ENCODE peak calls at places on chromosomes 4 and X, in six cellular contexts. One of them, this sample, is unnamed.

GRCh38 chr4:173025131-173025530 is 143.5 kb upstream of the GALNT7 start:
- DNase-seq in SK-N-SH: peak; percentile 60
- DNase-seq in PC-3: peak; percentile 79
- DNase-seq in GM23248: peak; percentile 77
- DNase-seq in GM23338: peak; percentile 91
- DNase-seq in neural progenitor cell: peak; percentile 82
- DNase-seq in this sample: peak; percentile 84

GRCh38 chr4:77922158-77923094 is 59.8 kb downstream of the MRPL1 start:
- DNase-seq in GM23338: no peak
- DNase-seq in SK-N-SH: no peak
- DNase-seq in PC-3: peak; percentile 56
- DNase-seq in GM23248: peak; percentile 77
- DNase-seq in neural progenitor cell: no peak
- DNase-seq in this sample: no peak

GRCh38 chrX:106874075-106874474 is 29.1 kb downstream of the RIPPLY1 start:
- DNase-seq in GM23248: peak; percentile 50
- DNase-seq in neural progenitor cell: peak; percentile 12
- DNase-seq in PC-3: peak; percentile 70
- DNase-seq in SK-N-SH: peak; percentile 10
- DNase-seq in GM23338: peak; percentile 38
- DNase-seq in this sample: peak; percentile 44

GRCh38 chr4:81472249-81473085 is 760 bp upstream of the RASGEF1B start:
- DNase-seq in PC-3: no peak
- DNase-seq in neural progenitor cell: peak; percentile 60
- DNase-seq in GM23338: peak; percentile 60
- DNase-seq in GM23248: peak; percentile 53
- DNase-seq in SK-N-SH: peak; percentile 23
- DNase-seq in this sample: peak; percentile 69

GRCh38 chrX:2710041-2710471 is 19.0 kb downstream of the CD99 start:
- DNase-seq in neural progenitor cell: no peak
- DNase-seq in GM23248: peak; percentile 95
- DNase-seq in GM23338: no peak
- DNase-seq in PC-3: peak; percentile 76
- DNase-seq in SK-N-SH: no peak
- DNase-seq in this sample: peak; percentile 71

GRCh38 chr4:82851902-82852750 is 38.8 kb downstream of the SEC31A start:
- DNase-seq in SK-N-SH: peak; percentile 7
- DNase-seq in GM23248: peak; percentile 61
- DNase-seq in neural progenitor cell: peak; percentile 54
- DNase-seq in GM23338: peak; percentile 77
- DNase-seq in PC-3: peak; percentile 60
- DNase-seq in this sample: peak; percentile 28

GRCh38 chr4:165631208-165631894 is 241.7 kb upstream of the TLL1 start:
- DNase-seq in neural progenitor cell: no peak
- DNase-seq in GM23338: no peak
- DNase-seq in PC-3: no peak
- DNase-seq in SK-N-SH: no peak
- DNase-seq in GM23248: peak; percentile 4
- DNase-seq in this sample: no peak

GRCh38 chr4:15162465-15163283 is 160.4 kb downstream of the CPEB2 start:
- DNase-seq in GM23338: peak; percentile 8
- DNase-seq in GM23248: peak; percentile 64
- DNase-seq in neural progenitor cell: no peak
- DNase-seq in SK-N-SH: peak; percentile 49
- DNase-seq in PC-3: peak; percentile 36
- DNase-seq in this sample: peak; percentile 41

GRCh38 chrX:54529166-54529558 is 857 bp upstream of the GNL3L start:
- DNase-seq in neural progenitor cell: no peak
- DNase-seq in SK-N-SH: no peak
- DNase-seq in PC-3: no peak
- DNase-seq in GM23248: no peak
- DNase-seq in GM23338: no peak
- DNase-seq in this sample: no peak

GRCh38 chrX:69234624-69235023 is 69.4 kb upstream of the PJA1 start:
- DNase-seq in neural progenitor cell: no peak
- DNase-seq in PC-3: no peak
- DNase-seq in GM23248: no peak
- DNase-seq in GM23338: no peak
- DNase-seq in SK-N-SH: no peak
- DNase-seq in this sample: no peak

GRCh38 chr4:40984051-40984450 is 230.3 kb downstream of the APBB2 start:
- DNase-seq in GM23338: no peak
- DNase-seq in SK-N-SH: no peak
- DNase-seq in GM23248: no peak
- DNase-seq in neural progenitor cell: no peak
- DNase-seq in PC-3: no peak
- DNase-seq in this sample: no peak

GRCh38 chr4:106898621-106899230 is 137.4 kb downstream of the DKK2 start:
- DNase-seq in GM23338: peak; percentile 85
- DNase-seq in SK-N-SH: peak; percentile 33
- DNase-seq in GM23248: peak; percentile 84
- DNase-seq in neural progenitor cell: peak; percentile 82
- DNase-seq in PC-3: peak; percentile 68
- DNase-seq in this sample: peak; percentile 84

GRCh38 chr4:170026253-170026991 is at the start of gene MFAP3L:
- DNase-seq in PC-3: peak; percentile 77
- DNase-seq in GM23338: peak; percentile 91
- DNase-seq in neural progenitor cell: peak; percentile 97
- DNase-seq in SK-N-SH: peak; percentile 98
- DNase-seq in GM23248: peak; percentile 97
- DNase-seq in this sample: peak; percentile 96

GRCh38 chrX:10077425-10078188 is 79.2 kb upstream of the CLCN4 start:
- DNase-seq in GM23338: no peak
- DNase-seq in GM23248: peak; percentile 71
- DNase-seq in SK-N-SH: no peak
- DNase-seq in PC-3: peak; percentile 82
- DNase-seq in neural progenitor cell: no peak
- DNase-seq in this sample: no peak

GRCh38 chr4:174873931-174874330 is 44.2 kb upstream of the ADAM29 start:
- DNase-seq in GM23248: peak; percentile 18
- DNase-seq in GM23338: peak; percentile 71
- DNase-seq in SK-N-SH: peak; percentile 28
- DNase-seq in PC-3: peak; percentile 63
- DNase-seq in neural progenitor cell: peak; percentile 41
- DNase-seq in this sample: no peak

GRCh38 chr4:8334786-8335460 is 65.4 kb downstream of the HTRA3 start:
- DNase-seq in GM23338: no peak
- DNase-seq in SK-N-SH: no peak
- DNase-seq in GM23248: no peak
- DNase-seq in PC-3: no peak
- DNase-seq in neural progenitor cell: no peak
- DNase-seq in this sample: peak; percentile 49

GRCh38 chrX:129957241-129958099 is 25.0 kb upstream of the BCORL1 start:
- DNase-seq in GM23248: peak; percentile 66
- DNase-seq in neural progenitor cell: peak; percentile 79
- DNase-seq in GM23338: peak; percentile 87
- DNase-seq in SK-N-SH: peak; percentile 84
- DNase-seq in PC-3: peak; percentile 11
- DNase-seq in this sample: peak; percentile 68

GRCh38 chr4:129641179-129641578 is 545.2 kb downstream of the C4orf33 start:
- DNase-seq in GM23338: peak; percentile 85
- DNase-seq in PC-3: peak; percentile 67
- DNase-seq in SK-N-SH: peak; percentile 13
- DNase-seq in neural progenitor cell: peak; percentile 51
- DNase-seq in GM23248: peak; percentile 51
- DNase-seq in this sample: peak; percentile 68

GRCh38 chr4:53459548-53459947 is 82.1 kb downstream of the FIP1L1 start:
- DNase-seq in PC-3: peak; percentile 64
- DNase-seq in neural progenitor cell: no peak
- DNase-seq in SK-N-SH: no peak
- DNase-seq in GM23248: peak; percentile 65
- DNase-seq in GM23338: no peak
- DNase-seq in this sample: peak; percentile 40

GRCh38 chr4:2390146-2390545 is 28.3 kb downstream of the ZFYVE28 start:
- DNase-seq in PC-3: no peak
- DNase-seq in neural progenitor cell: no peak
- DNase-seq in GM23248: no peak
- DNase-seq in SK-N-SH: no peak
- DNase-seq in GM23338: no peak
- DNase-seq in this sample: no peak

GRCh38 chr4:40193018-40193571 is 3.7 kb upstream of the RHOH start:
- DNase-seq in SK-N-SH: no peak
- DNase-seq in GM23248: no peak
- DNase-seq in PC-3: no peak
- DNase-seq in GM23338: no peak
- DNase-seq in neural progenitor cell: no peak
- DNase-seq in this sample: peak; percentile 32

GRCh38 chrX:154019061-154019621 is 561 bp downstream of the IRAK1 start:
- DNase-seq in neural progenitor cell: peak; percentile 23
- DNase-seq in GM23248: peak; percentile 48
- DNase-seq in SK-N-SH: peak; percentile 66
- DNase-seq in GM23338: peak; percentile 33
- DNase-seq in PC-3: no peak
- DNase-seq in this sample: no peak

GRCh38 chr4:2343476-2343875 is 75.0 kb downstream of the ZFYVE28 start:
- DNase-seq in neural progenitor cell: no peak
- DNase-seq in SK-N-SH: no peak
- DNase-seq in GM23248: no peak
- DNase-seq in PC-3: no peak
- DNase-seq in GM23338: no peak
- DNase-seq in this sample: no peak

GRCh38 chr4:153393397-153393796 is 48.9 kb downstream of the MND1 start:
- DNase-seq in GM23248: peak; percentile 83
- DNase-seq in PC-3: peak; percentile 19
- DNase-seq in GM23338: no peak
- DNase-seq in SK-N-SH: no peak
- DNase-seq in neural progenitor cell: no peak
- DNase-seq in this sample: peak; percentile 25

GRCh38 chrX:51975811-51976210 is 82.4 kb downstream of the MAGED1 start:
- DNase-seq in neural progenitor cell: no peak
- DNase-seq in PC-3: no peak
- DNase-seq in GM23338: peak; percentile 1
- DNase-seq in SK-N-SH: no peak
- DNase-seq in GM23248: no peak
- DNase-seq in this sample: no peak

DNA sequence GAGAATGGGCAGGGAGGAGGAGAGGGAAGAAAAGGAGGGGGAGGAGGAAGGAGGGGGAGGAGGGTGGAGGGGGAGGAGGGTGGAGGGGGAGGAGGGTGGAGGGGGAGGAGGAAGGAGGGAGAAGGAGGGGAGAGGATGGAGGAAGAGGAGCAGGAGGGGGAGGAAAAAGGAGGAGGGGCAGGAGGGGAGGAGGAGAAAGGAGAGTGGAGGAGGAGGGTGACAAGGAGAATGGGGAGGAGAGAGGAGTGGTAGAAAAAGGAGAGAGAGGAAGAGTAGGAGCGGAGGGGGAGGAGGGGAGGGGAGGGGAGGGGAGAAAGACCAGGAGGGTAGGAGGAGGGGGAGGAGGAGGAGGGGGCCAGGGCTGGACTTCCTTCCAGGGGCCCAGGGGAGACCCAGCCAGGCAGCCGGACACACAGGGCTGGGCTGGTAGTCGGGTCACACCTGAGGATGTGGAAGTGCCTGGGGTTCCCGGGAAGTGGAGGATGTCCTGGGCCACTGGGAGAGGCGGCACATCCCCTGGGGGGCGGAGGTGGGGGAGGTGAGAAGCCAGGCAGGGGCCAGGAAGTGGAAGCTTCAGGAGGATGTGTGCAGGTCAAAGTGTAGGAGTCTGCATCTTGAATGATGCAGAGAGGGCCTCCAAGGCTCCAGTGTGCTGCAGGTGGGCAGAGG is 18.7 kb downstream of the IL3RA start:
- DNase-seq in GM23248: no peak
- DNase-seq in SK-N-SH: no peak
- DNase-seq in neural progenitor cell: peak; percentile 41
- DNase-seq in GM23338: peak; percentile 48
- DNase-seq in PC-3: no peak
- DNase-seq in this sample: no peak
- TF ChIP-seq EZH2phosphoT487 in GM23248: no peak
- TF ChIP-seq EZH2phosphoT487 in SK-N-SH: no peak
- TF ChIP-seq EZH2phosphoT487 in neural progenitor cell: no peak
- TF ChIP-seq EZH2phosphoT487 in GM23338: no peak
- TF ChIP-seq EZH2phosphoT487 in PC-3: no peak
- TF ChIP-seq EZH2phosphoT487 in this sample: no peak

DNA sequence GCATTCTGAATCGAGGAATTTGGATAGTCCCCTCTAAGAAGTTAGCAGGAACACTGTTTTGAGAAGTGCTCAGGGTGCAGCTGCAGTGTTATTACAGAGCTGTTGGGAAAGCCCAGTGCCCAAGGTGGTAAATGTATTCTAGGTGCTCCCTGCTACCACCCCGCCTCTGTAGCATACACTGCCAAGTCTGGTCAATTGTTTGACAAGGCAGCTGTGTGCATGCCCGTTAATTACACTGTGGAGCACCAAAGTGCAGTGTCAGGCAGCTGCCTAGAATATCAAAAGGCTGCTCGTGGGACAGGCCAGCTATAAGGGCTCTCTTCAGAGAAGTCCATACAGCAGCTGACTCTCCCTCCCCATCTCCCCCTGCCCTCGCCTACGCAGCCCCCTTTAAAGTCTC is 99.9 kb upstream of the KLHL13 start:
- DNase-seq in neural progenitor cell: no peak
- DNase-seq in GM23248: no peak
- DNase-seq in PC-3: no peak
- DNase-seq in SK-N-SH: no peak
- DNase-seq in GM23338: no peak
- DNase-seq in this sample: no peak
- TF ChIP-seq EZH2phosphoT487 in neural progenitor cell: no peak
- TF ChIP-seq EZH2phosphoT487 in GM23248: no peak
- TF ChIP-seq EZH2phosphoT487 in PC-3: no peak
- TF ChIP-seq EZH2phosphoT487 in SK-N-SH: no peak
- TF ChIP-seq EZH2phosphoT487 in GM23338: no peak
- TF ChIP-seq EZH2phosphoT487 in this sample: no peak

DNA sequence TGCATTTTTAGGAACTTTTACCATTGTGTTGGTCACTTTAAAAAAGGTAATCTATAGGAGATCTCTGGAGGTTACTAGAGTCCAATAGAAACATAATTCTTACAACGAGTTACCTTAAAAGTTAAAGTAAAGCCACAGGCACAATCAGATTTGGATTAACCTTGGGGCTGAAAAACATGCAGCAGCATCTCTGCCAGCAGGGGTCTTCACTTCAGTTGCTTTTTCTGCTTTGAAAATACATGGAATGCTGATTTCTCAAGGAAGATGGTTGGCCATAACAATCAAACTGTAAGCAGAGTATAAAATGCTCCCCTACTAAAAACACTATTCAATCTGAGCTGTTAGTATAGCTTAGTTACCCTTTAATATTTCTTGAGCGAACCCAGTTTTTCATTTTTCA is 1072.3 kb upstream of the PCDH10 start:
- DNase-seq in GM23248: no peak
- DNase-seq in GM23338: peak; percentile 18
- DNase-seq in PC-3: no peak
- DNase-seq in SK-N-SH: no peak
- DNase-seq in neural progenitor cell: no peak
- DNase-seq in this sample: no peak
- TF ChIP-seq EZH2phosphoT487 in GM23248: no peak
- TF ChIP-seq EZH2phosphoT487 in GM23338: no peak
- TF ChIP-seq EZH2phosphoT487 in PC-3: no peak
- TF ChIP-seq EZH2phosphoT487 in SK-N-SH: no peak
- TF ChIP-seq EZH2phosphoT487 in neural progenitor cell: no peak
- TF ChIP-seq EZH2phosphoT487 in this sample: no peak

DNA sequence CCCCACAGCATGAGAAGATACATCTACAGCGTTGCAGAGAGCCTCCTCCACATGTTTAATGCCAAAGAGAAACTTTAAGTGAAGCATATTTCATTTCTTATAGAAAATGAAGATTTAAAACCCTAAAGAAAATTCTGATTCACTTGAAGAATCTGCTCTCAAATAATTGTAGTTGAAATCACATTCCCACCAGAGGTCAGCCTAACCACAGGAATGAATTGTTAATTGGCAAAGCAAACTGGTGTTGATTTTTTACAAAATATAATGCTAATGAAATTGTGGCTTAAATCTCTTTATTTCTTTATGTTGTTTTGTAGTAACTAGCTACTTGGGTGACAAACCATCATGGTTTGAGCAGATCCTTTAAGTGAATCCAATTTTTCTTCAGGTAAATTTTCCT is 31.1 kb upstream of the WDR17 start:
- DNase-seq in neural progenitor cell: peak; percentile 58
- DNase-seq in PC-3: peak; percentile 51
- DNase-seq in GM23338: peak; percentile 66
- DNase-seq in GM23248: peak; percentile 63
- DNase-seq in SK-N-SH: peak; percentile 24
- DNase-seq in this sample: peak; percentile 46
- TF ChIP-seq EZH2phosphoT487 in neural progenitor cell: no peak
- TF ChIP-seq EZH2phosphoT487 in PC-3: no peak
- TF ChIP-seq EZH2phosphoT487 in GM23338: no peak
- TF ChIP-seq EZH2phosphoT487 in GM23248: no peak
- TF ChIP-seq EZH2phosphoT487 in SK-N-SH: no peak
- TF ChIP-seq EZH2phosphoT487 in this sample: no peak

This sample was measured in hepatocyte.